ENCODE peak calls at places on chromosomes 2 and 18, in six cellular contexts. W is H1, V is HCT116, F is K562, P is HepG2, B is GM12878. I is an unnamed sample.

GRCh38 chr2:163732718-163733117 is 3.1 kb downstream of the FIGN start:
- DNase-seq in W (no peak), V (no peak), F (no peak), P (no peak), B (no peak), I (no peak)

GRCh38 chr2:206783718-206784117 is 18.3 kb downstream of the FASTKD2 start:
- DNase-seq in W (no peak), V (no peak), F (peak), P (peak), B (no peak), I (no peak)

GRCh38 chr18:62899534-62899933 is 184.2 kb downstream of the PHLPP1 start:
- DNase-seq in W (no peak), V (no peak), F (no peak), P (no peak), B (no peak), I (no peak)

GRCh38 chr2:53913721-53914120 is 54.0 kb upstream of the GPR75 start:
- DNase-seq in W (no peak), V (no peak), F (no peak), P (no peak), B (peak), I (no peak)

GRCh38 chr2:43021791-43022500 is 204.5 kb downstream of the ZFP36L2 start:
- DNase-seq in W (peak), V (peak), F (peak), P (peak), B (no peak), I (no peak)

GRCh38 chr18:22347624-22348511 is 69.8 kb downstream of the CTAGE1 start:
- DNase-seq in W (peak), V (no peak), F (no peak), P (no peak), B (no peak), I (no peak)

GRCh38 chr2:208648368-208648767 is 241.8 kb downstream of the PTH2R start:
- DNase-seq in W (no peak), V (no peak), F (no peak), P (no peak), B (no peak), I (no peak)

GRCh38 chr2:133200684-133201421 is 367.4 kb downstream of the NCKAP5 start:
- DNase-seq in W (no peak), V (peak), F (no peak), P (no peak), B (no peak), I (no peak)

GRCh38 chr2:71934595-71935263 is 212.9 kb downstream of the CYP26B1 start:
- DNase-seq in W (peak), V (no peak), F (peak), P (no peak), B (no peak), I (no peak)

DNA sequence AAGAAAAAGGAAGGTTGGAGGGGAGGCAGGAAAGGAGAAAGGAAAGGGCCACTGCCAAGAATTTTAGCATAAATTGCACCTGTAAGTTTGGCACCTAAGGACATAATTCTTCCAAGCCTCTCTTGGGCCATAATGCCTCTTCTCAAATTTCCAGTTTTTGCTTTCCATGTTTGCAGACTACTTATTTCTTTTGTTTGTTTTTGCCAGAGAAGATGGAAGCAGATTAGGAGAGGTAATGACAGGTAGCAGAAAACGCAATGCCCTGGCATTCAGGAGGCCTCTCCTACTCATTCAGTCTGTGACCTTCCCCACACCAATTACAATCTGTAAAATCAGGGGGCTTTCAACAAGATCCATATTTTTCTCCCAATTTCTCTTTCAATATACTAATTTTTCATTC is 56.8 kb downstream of the MRPL33 start:
- DNase-seq in W (no peak), V (no peak), F (no peak), P (no peak), B (no peak), I (no peak)
- TF ChIP-seq ZNF274 in W (no peak), V (no peak), F (no peak), P (no peak), B (no peak), I (no peak)

DNA sequence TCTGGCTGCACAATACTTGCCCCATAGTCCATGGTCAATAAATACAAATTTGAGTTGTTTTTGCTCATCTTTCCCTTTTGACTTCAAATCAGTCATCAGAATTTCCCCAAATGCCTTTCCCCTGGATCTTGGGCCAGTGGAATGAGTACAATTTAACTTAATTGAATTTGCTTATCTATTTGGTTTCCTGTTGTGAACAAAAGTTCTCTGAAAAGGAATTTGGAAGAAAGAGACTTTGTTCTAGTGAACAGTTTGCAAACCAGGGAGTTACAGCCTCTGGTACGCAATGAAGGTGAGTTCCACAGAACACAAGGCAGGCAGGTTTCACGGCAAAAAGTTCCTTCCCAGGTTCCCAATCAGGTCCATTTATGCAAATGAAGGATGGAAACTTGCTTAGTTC is 1.2 kb upstream of the UGT1A1 start:
- DNase-seq in W (no peak), V (no peak), F (no peak), P (no peak), B (no peak), I (no peak)
- TF ChIP-seq YY1 in W (no peak), V (no peak), F (no peak), P (no peak), B (no peak), I (no peak)

GRCh38 chr2:10283106-10284062 is 19.3 kb upstream of the HPCAL1 start:
- DNase-seq in W (no peak), V (peak), F (peak), P (peak), B (no peak), I (no peak)
- TF ChIP-seq ZNF274 in W (no peak), V (no peak), F (no peak), P (no peak), B (no peak), I (no peak)

GRCh38 chr2:88737385-88737784 is 45.9 kb downstream of the RPIA start:
- DNase-seq in W (no peak), V (no peak), F (no peak), P (no peak), B (no peak), I (no peak)

GRCh38 chr2:88735853-88736252 is 44.4 kb downstream of the RPIA start:
- DNase-seq in W (no peak), V (peak), F (peak), P (no peak), B (no peak), I (no peak)

GRCh38 chr2:88738271-88738670 is 46.8 kb downstream of the RPIA start:
- DNase-seq in W (no peak), V (no peak), F (no peak), P (no peak), B (no peak), I (no peak)

GRCh38 chr2:88735133-88735532 is 43.7 kb downstream of the RPIA start:
- DNase-seq in W (no peak), V (no peak), F (no peak), P (no peak), B (no peak), I (no peak)

GRCh38 chr2:88739985-88740600 is 48.6 kb downstream of the RPIA start:
- DNase-seq in W (peak), V (peak), F (peak), P (peak), B (peak), I (peak)
- TF ChIP-seq YY1 in W (no peak), V (no peak), F (no peak), P (no peak), B (peak), I (no peak)

DNA sequence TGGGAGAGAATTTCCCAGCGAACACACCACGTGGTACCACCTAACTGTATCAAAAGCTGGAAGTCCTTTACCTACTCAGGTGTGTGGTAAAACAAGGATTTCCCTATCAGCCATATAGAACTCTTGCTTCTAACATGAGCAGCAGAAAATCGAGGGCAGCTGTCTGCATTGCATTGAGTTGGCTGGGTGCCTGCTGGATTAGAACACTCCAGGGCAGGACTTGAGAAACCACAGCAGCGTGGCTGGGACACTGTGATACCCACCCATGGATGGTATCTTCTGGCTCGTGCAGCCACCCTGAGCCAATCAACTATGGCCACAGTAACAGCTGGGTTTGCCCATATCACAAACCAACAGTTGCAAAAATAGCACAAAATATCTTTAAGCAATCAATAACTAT is 188.3 kb downstream of the FBXO15 start:
- DNase-seq in W (no peak), V (no peak), F (no peak), P (no peak), B (no peak), I (no peak)
- TF ChIP-seq ZNF274 in W (no peak), V (no peak), F (no peak), P (no peak), B (no peak), I (no peak)

GRCh38 chr2:8297376-8298213 is 384.3 kb upstream of the ID2 start:
- DNase-seq in W (no peak), V (no peak), F (no peak), P (no peak), B (no peak), I (no peak)
- TF ChIP-seq YY1 in W (no peak), V (no peak), F (no peak), P (no peak), B (no peak), I (no peak)

GRCh38 chr2:143725425-143725824 is 596.2 kb downstream of the ARHGAP15 start:
- DNase-seq in W (no peak), V (no peak), F (no peak), P (no peak), B (no peak), I (no peak)

GRCh38 chr2:143717053-143717452 is 587.8 kb downstream of the ARHGAP15 start:
- DNase-seq in W (no peak), V (no peak), F (no peak), P (no peak), B (no peak), I (no peak)

GRCh38 chr2:143717532-143718168 is 588.4 kb downstream of the ARHGAP15 start:
- DNase-seq in W (no peak), V (no peak), F (no peak), P (no peak), B (no peak), I (no peak)

GRCh38 chr2:143716527-143716926 is 587.3 kb downstream of the ARHGAP15 start:
- DNase-seq in W (no peak), V (no peak), F (no peak), P (no peak), B (no peak), I (no peak)

GRCh38 chr2:143720093-143720664 is 591.0 kb downstream of the ARHGAP15 start:
- DNase-seq in W (no peak), V (peak), F (no peak), P (no peak), B (no peak), I (no peak)
- TF ChIP-seq ZNF274 in W (no peak), V (no peak), F (no peak), P (no peak), B (no peak), I (no peak)

GRCh38 chr18:32669549-32670165 is 103.2 kb downstream of the KLHL14 start:
- DNase-seq in W (peak), V (no peak), F (no peak), P (peak), B (no peak), I (no peak)
- TF ChIP-seq YY1 in W (no peak), V (no peak), F (no peak), P (no peak), B (no peak), I (no peak)

DNA sequence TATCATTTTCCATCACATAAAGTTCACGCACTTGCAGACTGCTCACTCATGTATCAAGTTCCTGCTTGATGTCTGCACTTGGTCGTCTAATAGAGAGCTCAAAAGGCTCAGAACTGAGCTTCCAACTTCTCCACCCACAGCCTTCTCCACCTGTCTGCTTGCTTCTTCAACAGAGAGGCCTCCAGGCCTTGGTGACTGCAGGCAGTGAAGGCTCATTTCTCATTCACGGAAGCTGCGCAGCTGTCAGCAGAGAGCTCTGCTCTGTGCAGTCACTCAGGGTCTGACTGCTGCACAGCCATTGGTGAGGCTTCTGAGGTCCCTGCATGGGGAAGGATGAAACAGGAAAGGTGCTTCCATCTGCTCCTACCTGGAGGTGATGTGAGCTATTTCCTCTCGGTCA is 126.3 kb downstream of the TMEM18 start:
- DNase-seq in W (no peak), V (no peak), F (no peak), P (no peak), B (no peak), I (no peak)
- TF ChIP-seq ZNF274 in W (no peak), V (no peak), F (no peak), P (no peak), B (no peak), I (no peak)

I was measured in NT2/D1.